ENCODE peak calls at places on chromosomes 16 and 17, in ten cellular contexts. One of them, this sample, is unnamed.

GRCh38 chr17:68771867-68772515 is 170.8 kb upstream of the FAM20A start:
- DNase-seq in WTC11: no peak
- DNase-seq in bronchial epithelial cell: peak
- DNase-seq in AG09309: no peak
- DNase-seq in CD4-positive, alpha-beta T cell: no peak
- DNase-seq in heart left ventricle: no peak
- DNase-seq in CD8-positive, alpha-beta T cell: no peak
- DNase-seq in prostate gland: no peak
- DNase-seq in AG04450: peak
- DNase-seq in astrocyte of the spinal cord: peak
- DNase-seq in this sample: no peak

GRCh38 chr17:38550661-38551060 is 55.1 kb downstream of the SRCIN1 start:
- DNase-seq in prostate gland: peak
- DNase-seq in WTC11: no peak
- DNase-seq in bronchial epithelial cell: peak
- DNase-seq in astrocyte of the spinal cord: peak
- DNase-seq in AG09309: peak
- DNase-seq in CD8-positive, alpha-beta T cell: no peak
- DNase-seq in AG04450: no peak
- DNase-seq in CD4-positive, alpha-beta T cell: no peak
- DNase-seq in heart left ventricle: peak
- DNase-seq in this sample: no peak

GRCh38 chr17:36600477-36600876 is 906 bp upstream of the MRM1 start:
- DNase-seq in prostate gland: no peak
- DNase-seq in CD4-positive, alpha-beta T cell: no peak
- DNase-seq in astrocyte of the spinal cord: no peak
- DNase-seq in heart left ventricle: no peak
- DNase-seq in bronchial epithelial cell: no peak
- DNase-seq in CD8-positive, alpha-beta T cell: no peak
- DNase-seq in AG09309: no peak
- DNase-seq in WTC11: no peak
- DNase-seq in AG04450: no peak
- DNase-seq in this sample: no peak

GRCh38 chr16:70589998-70590471 is 56.3 kb upstream of the IL34 start:
- DNase-seq in CD4-positive, alpha-beta T cell: no peak
- DNase-seq in heart left ventricle: peak
- DNase-seq in AG04450: no peak
- DNase-seq in AG09309: no peak
- DNase-seq in prostate gland: no peak
- DNase-seq in bronchial epithelial cell: peak
- DNase-seq in CD8-positive, alpha-beta T cell: no peak
- DNase-seq in astrocyte of the spinal cord: peak
- DNase-seq in WTC11: no peak
- DNase-seq in this sample: no peak

GRCh38 chr17:79986441-79987186 is 49.1 kb downstream of the TBC1D16 start:
- DNase-seq in CD4-positive, alpha-beta T cell: no peak
- DNase-seq in heart left ventricle: no peak
- DNase-seq in astrocyte of the spinal cord: peak
- DNase-seq in AG04450: no peak
- DNase-seq in WTC11: no peak
- DNase-seq in bronchial epithelial cell: no peak
- DNase-seq in prostate gland: no peak
- DNase-seq in AG09309: no peak
- DNase-seq in CD8-positive, alpha-beta T cell: no peak
- DNase-seq in this sample: no peak

GRCh38 chr17:41392278-41392677 is 5.1 kb downstream of the KRT31 start:
- DNase-seq in prostate gland: no peak
- DNase-seq in heart left ventricle: no peak
- DNase-seq in astrocyte of the spinal cord: peak
- DNase-seq in AG04450: no peak
- DNase-seq in WTC11: no peak
- DNase-seq in bronchial epithelial cell: peak
- DNase-seq in CD4-positive, alpha-beta T cell: no peak
- DNase-seq in CD8-positive, alpha-beta T cell: no peak
- DNase-seq in AG09309: no peak
- DNase-seq in this sample: no peak

GRCh38 chr16:31477220-31478216 is 5.4 kb upstream of the SLC5A2 start:
- DNase-seq in WTC11: peak
- DNase-seq in astrocyte of the spinal cord: no peak
- DNase-seq in AG09309: no peak
- DNase-seq in AG04450: no peak
- DNase-seq in CD8-positive, alpha-beta T cell: no peak
- DNase-seq in heart left ventricle: no peak
- DNase-seq in prostate gland: no peak
- DNase-seq in CD4-positive, alpha-beta T cell: peak
- DNase-seq in bronchial epithelial cell: no peak
- DNase-seq in this sample: peak

GRCh38 chr17:59465949-59466307 is 99.5 kb upstream of the DHX40 start:
- DNase-seq in heart left ventricle: no peak
- DNase-seq in astrocyte of the spinal cord: no peak
- DNase-seq in prostate gland: no peak
- DNase-seq in WTC11: no peak
- DNase-seq in AG09309: no peak
- DNase-seq in CD8-positive, alpha-beta T cell: no peak
- DNase-seq in CD4-positive, alpha-beta T cell: no peak
- DNase-seq in bronchial epithelial cell: no peak
- DNase-seq in AG04450: no peak
- DNase-seq in this sample: no peak

GRCh38 chr16:4661661-4662060 is 31.7 kb upstream of the NUDT16L1 start:
- DNase-seq in heart left ventricle: no peak
- DNase-seq in CD4-positive, alpha-beta T cell: no peak
- DNase-seq in bronchial epithelial cell: no peak
- DNase-seq in WTC11: no peak
- DNase-seq in AG09309: no peak
- DNase-seq in astrocyte of the spinal cord: peak
- DNase-seq in prostate gland: no peak
- DNase-seq in AG04450: no peak
- DNase-seq in CD8-positive, alpha-beta T cell: no peak
- DNase-seq in this sample: no peak

GRCh38 chr17:40028595-40028994 is 13.4 kb downstream of the CSF3 start:
- DNase-seq in CD4-positive, alpha-beta T cell: no peak
- DNase-seq in astrocyte of the spinal cord: no peak
- DNase-seq in AG04450: no peak
- DNase-seq in WTC11: no peak
- DNase-seq in heart left ventricle: no peak
- DNase-seq in bronchial epithelial cell: no peak
- DNase-seq in CD8-positive, alpha-beta T cell: no peak
- DNase-seq in AG09309: no peak
- DNase-seq in prostate gland: no peak
- DNase-seq in this sample: no peak

GRCh38 chr16:77679336-77679735 is 43.0 kb upstream of the NUDT7 start:
- DNase-seq in WTC11: no peak
- DNase-seq in heart left ventricle: no peak
- DNase-seq in AG09309: no peak
- DNase-seq in CD8-positive, alpha-beta T cell: no peak
- DNase-seq in astrocyte of the spinal cord: no peak
- DNase-seq in prostate gland: no peak
- DNase-seq in CD4-positive, alpha-beta T cell: no peak
- DNase-seq in AG04450: no peak
- DNase-seq in bronchial epithelial cell: no peak
- DNase-seq in this sample: no peak

GRCh38 chr17:32446949-32447348 is 2.6 kb downstream of the PSMD11 start:
- DNase-seq in WTC11: no peak
- DNase-seq in CD4-positive, alpha-beta T cell: no peak
- DNase-seq in heart left ventricle: no peak
- DNase-seq in bronchial epithelial cell: no peak
- DNase-seq in astrocyte of the spinal cord: no peak
- DNase-seq in prostate gland: no peak
- DNase-seq in AG04450: no peak
- DNase-seq in AG09309: no peak
- DNase-seq in CD8-positive, alpha-beta T cell: no peak
- DNase-seq in this sample: no peak

GRCh38 chr17:48181653-48182052 is 74.1 kb downstream of the SNX11 start:
- DNase-seq in heart left ventricle: no peak
- DNase-seq in CD4-positive, alpha-beta T cell: no peak
- DNase-seq in CD8-positive, alpha-beta T cell: no peak
- DNase-seq in AG04450: no peak
- DNase-seq in bronchial epithelial cell: peak
- DNase-seq in WTC11: peak
- DNase-seq in astrocyte of the spinal cord: peak
- DNase-seq in prostate gland: no peak
- DNase-seq in AG09309: no peak
- DNase-seq in this sample: peak

GRCh38 chr17:48915459-48916282 is 7.5 kb downstream of the UBE2Z start:
- DNase-seq in AG09309: peak
- DNase-seq in CD8-positive, alpha-beta T cell: no peak
- DNase-seq in prostate gland: no peak
- DNase-seq in CD4-positive, alpha-beta T cell: no peak
- DNase-seq in heart left ventricle: no peak
- DNase-seq in astrocyte of the spinal cord: peak
- DNase-seq in WTC11: no peak
- DNase-seq in bronchial epithelial cell: peak
- DNase-seq in AG04450: peak
- DNase-seq in this sample: no peak

GRCh38 chr17:45730192-45730591 is 53.9 kb upstream of the CRHR1 start:
- DNase-seq in CD8-positive, alpha-beta T cell: no peak
- DNase-seq in astrocyte of the spinal cord: no peak
- DNase-seq in CD4-positive, alpha-beta T cell: no peak
- DNase-seq in AG04450: no peak
- DNase-seq in prostate gland: no peak
- DNase-seq in AG09309: no peak
- DNase-seq in bronchial epithelial cell: no peak
- DNase-seq in WTC11: no peak
- DNase-seq in heart left ventricle: no peak
- DNase-seq in this sample: no peak

DNA sequence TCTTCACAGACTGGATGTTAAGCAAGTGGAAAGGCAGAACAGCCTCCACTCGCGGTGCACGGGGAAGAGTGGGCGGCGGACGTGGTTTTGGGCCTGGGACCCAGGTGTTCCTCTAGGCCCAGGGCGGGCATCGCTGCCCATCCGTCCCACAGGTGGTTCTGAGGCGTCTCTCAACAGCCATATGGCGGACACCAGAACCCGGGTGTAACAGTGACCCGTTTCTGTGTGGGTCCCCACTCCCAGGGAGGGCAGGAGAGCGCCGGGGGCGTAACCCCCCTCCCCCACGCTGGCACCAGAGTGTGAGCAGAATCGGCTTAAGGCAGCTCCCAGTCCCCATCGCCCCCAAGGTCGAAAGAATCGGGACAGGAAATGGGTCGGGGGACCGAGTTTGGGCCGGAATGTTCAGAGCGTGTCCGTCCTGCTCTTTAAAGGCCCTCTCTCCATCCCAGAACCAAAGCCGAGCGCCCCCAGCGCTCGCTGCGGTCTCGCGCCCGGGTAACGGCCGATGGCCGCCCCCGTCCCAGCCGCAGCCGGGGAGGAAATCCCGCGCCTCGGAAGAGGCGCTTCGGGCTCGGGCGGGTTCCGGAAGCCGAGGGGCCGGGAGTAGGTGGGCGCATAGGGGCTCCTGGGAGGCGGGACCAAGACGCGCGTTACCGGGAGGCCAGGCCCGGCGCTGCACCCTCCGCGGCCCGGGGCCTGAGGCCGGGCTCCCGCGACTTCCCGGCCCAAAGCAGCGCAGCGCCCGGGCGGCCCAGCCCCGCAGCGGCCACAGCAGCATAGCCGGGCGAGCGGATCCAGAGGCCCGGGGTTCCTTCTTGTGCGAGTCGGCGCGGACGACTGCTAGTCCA is at the start of gene TK2:
- DNase-seq in bronchial epithelial cell: no peak
- DNase-seq in AG04450: peak
- DNase-seq in prostate gland: peak
- DNase-seq in AG09309: no peak
- DNase-seq in CD8-positive, alpha-beta T cell: peak
- DNase-seq in CD4-positive, alpha-beta T cell: peak
- DNase-seq in astrocyte of the spinal cord: peak
- DNase-seq in heart left ventricle: peak
- DNase-seq in WTC11: peak
- DNase-seq in this sample: peak
- TF ChIP-seq CTCF in bronchial epithelial cell: peak
- TF ChIP-seq CTCF in AG04450: peak
- TF ChIP-seq CTCF in prostate gland: peak
- TF ChIP-seq CTCF in AG09309: peak
- TF ChIP-seq CTCF in CD8-positive, alpha-beta T cell: no peak
- TF ChIP-seq CTCF in CD4-positive, alpha-beta T cell: no peak
- TF ChIP-seq CTCF in astrocyte of the spinal cord: no peak
- TF ChIP-seq CTCF in heart left ventricle: peak
- TF ChIP-seq CTCF in WTC11: no peak
- TF ChIP-seq CTCF in this sample: no peak

GRCh38 chr17:44008205-44008909 is 3.9 kb downstream of the NAGS start:
- DNase-seq in AG04450: no peak
- DNase-seq in prostate gland: no peak
- DNase-seq in CD8-positive, alpha-beta T cell: no peak
- DNase-seq in heart left ventricle: no peak
- DNase-seq in WTC11: peak
- DNase-seq in AG09309: no peak
- DNase-seq in astrocyte of the spinal cord: no peak
- DNase-seq in bronchial epithelial cell: no peak
- DNase-seq in CD4-positive, alpha-beta T cell: no peak
- DNase-seq in this sample: no peak
- TF ChIP-seq CTCF in AG04450: no peak
- TF ChIP-seq CTCF in prostate gland: no peak
- TF ChIP-seq CTCF in CD8-positive, alpha-beta T cell: no peak
- TF ChIP-seq CTCF in heart left ventricle: no peak
- TF ChIP-seq CTCF in WTC11: no peak
- TF ChIP-seq CTCF in AG09309: no peak
- TF ChIP-seq CTCF in astrocyte of the spinal cord: no peak
- TF ChIP-seq CTCF in bronchial epithelial cell: no peak
- TF ChIP-seq CTCF in CD4-positive, alpha-beta T cell: no peak
- TF ChIP-seq CTCF in this sample: no peak

GRCh38 chr16:67327774-67328173 is 1.2 kb downstream of the LRRC36 start:
- DNase-seq in heart left ventricle: no peak
- DNase-seq in astrocyte of the spinal cord: no peak
- DNase-seq in WTC11: no peak
- DNase-seq in prostate gland: no peak
- DNase-seq in AG04450: no peak
- DNase-seq in CD8-positive, alpha-beta T cell: no peak
- DNase-seq in bronchial epithelial cell: no peak
- DNase-seq in CD4-positive, alpha-beta T cell: no peak
- DNase-seq in AG09309: no peak
- DNase-seq in this sample: no peak

GRCh38 chr16:67329901-67330300 is 3.3 kb downstream of the LRRC36 start:
- DNase-seq in AG09309: no peak
- DNase-seq in astrocyte of the spinal cord: no peak
- DNase-seq in bronchial epithelial cell: peak
- DNase-seq in WTC11: no peak
- DNase-seq in prostate gland: no peak
- DNase-seq in CD4-positive, alpha-beta T cell: no peak
- DNase-seq in CD8-positive, alpha-beta T cell: no peak
- DNase-seq in heart left ventricle: no peak
- DNase-seq in AG04450: no peak
- DNase-seq in this sample: no peak

GRCh38 chr16:67326115-67326471 is 448 bp downstream of the KCTD19 start:
- DNase-seq in AG09309: no peak
- DNase-seq in prostate gland: no peak
- DNase-seq in WTC11: no peak
- DNase-seq in bronchial epithelial cell: no peak
- DNase-seq in CD4-positive, alpha-beta T cell: no peak
- DNase-seq in AG04450: no peak
- DNase-seq in astrocyte of the spinal cord: no peak
- DNase-seq in heart left ventricle: no peak
- DNase-seq in CD8-positive, alpha-beta T cell: no peak
- DNase-seq in this sample: no peak

GRCh38 chr16:67326472-67327309 is at the start of the genes KCTD19 and LRRC36:
- DNase-seq in astrocyte of the spinal cord: peak
- DNase-seq in prostate gland: peak
- DNase-seq in AG04450: no peak
- DNase-seq in WTC11: peak
- DNase-seq in CD8-positive, alpha-beta T cell: peak
- DNase-seq in CD4-positive, alpha-beta T cell: peak
- DNase-seq in bronchial epithelial cell: no peak
- DNase-seq in heart left ventricle: peak
- DNase-seq in AG09309: no peak
- DNase-seq in this sample: peak
- TF ChIP-seq CTCF in astrocyte of the spinal cord: peak
- TF ChIP-seq CTCF in prostate gland: peak
- TF ChIP-seq CTCF in AG04450: peak
- TF ChIP-seq CTCF in WTC11: peak
- TF ChIP-seq CTCF in CD8-positive, alpha-beta T cell: peak
- TF ChIP-seq CTCF in CD4-positive, alpha-beta T cell: peak
- TF ChIP-seq CTCF in bronchial epithelial cell: peak
- TF ChIP-seq CTCF in heart left ventricle: no peak
- TF ChIP-seq CTCF in AG09309: peak
- TF ChIP-seq CTCF in this sample: peak

GRCh38 chr17:76385892-76386786 is 1.7 kb downstream of the SPHK1 start:
- DNase-seq in prostate gland: peak
- DNase-seq in WTC11: peak
- DNase-seq in heart left ventricle: peak
- DNase-seq in AG04450: no peak
- DNase-seq in CD4-positive, alpha-beta T cell: peak
- DNase-seq in astrocyte of the spinal cord: peak
- DNase-seq in AG09309: no peak
- DNase-seq in bronchial epithelial cell: peak
- DNase-seq in CD8-positive, alpha-beta T cell: peak
- DNase-seq in this sample: peak
- TF ChIP-seq CTCF in prostate gland: peak
- TF ChIP-seq CTCF in WTC11: peak
- TF ChIP-seq CTCF in heart left ventricle: peak
- TF ChIP-seq CTCF in AG04450: peak
- TF ChIP-seq CTCF in CD4-positive, alpha-beta T cell: peak
- TF ChIP-seq CTCF in astrocyte of the spinal cord: peak
- TF ChIP-seq CTCF in AG09309: peak
- TF ChIP-seq CTCF in bronchial epithelial cell: peak
- TF ChIP-seq CTCF in CD8-positive, alpha-beta T cell: no peak
- TF ChIP-seq CTCF in this sample: peak

This sample was measured in endothelial cell.